ENCODE peak calls at places on chromosomes 13 and 19, in five cellular contexts. M is adrenal gland, O is Peyer's patch, C is body of pancreas, A is breast epithelium. P is an unnamed sample.

GRCh38 chr13:43266953-43267615 is 243.7 kb downstream of the DNAJC15 start:
- DNase-seq in M (no peak), O (no peak), C (no peak), A (no peak), P (no peak)

GRCh38 chr13:27830010-27830409 is 37.7 kb downstream of the GSX1 start:
- DNase-seq in M (peak; percentile 43), O (peak; percentile 50), C (peak; percentile 59), A (no peak), P (peak; percentile 40)

GRCh38 chr13:100156786-100157185 is 67.9 kb downstream of the PCCA start:
- DNase-seq in M (no peak), O (no peak), C (no peak), A (no peak), P (no peak)

GRCh38 chr19:3252650-3253049 is 28.2 kb downstream of the CELF5 start:
- DNase-seq in M (no peak), O (no peak), C (no peak), A (no peak), P (no peak)

GRCh38 chr19:11111771-11112144 is 22.5 kb downstream of the LDLR start:
- DNase-seq in M (no peak), O (no peak), C (peak; percentile 18), A (no peak), P (no peak)

GRCh38 chr13:97223711-97224461 is 1.8 kb downstream of the MBNL2 start:
- DNase-seq in M (peak; percentile 73), O (peak; percentile 62), C (peak; percentile 87), A (peak; percentile 83), P (peak; percentile 59)

GRCh38 chr19:42024622-42025111 is 30.6 kb upstream of the ATP1A3 start:
- DNase-seq in M (no peak), O (no peak), C (peak; percentile 31), A (peak; percentile 24), P (no peak)

GRCh38 chr13:26163812-26164211 is 58.3 kb downstream of the RNF6 start:
- DNase-seq in M (no peak), O (no peak), C (no peak), A (no peak), P (no peak)

GRCh38 chr19:48553676-48554384 is 1.9 kb downstream of the SULT2B1 start:
- DNase-seq in M (peak; percentile 87), O (no peak), C (peak; percentile 62), A (no peak), P (no peak)

GRCh38 chr13:50990540-50991506 is 81.2 kb downstream of the RNASEH2B start:
- DNase-seq in M (peak; percentile 39), O (no peak), C (peak; percentile 23), A (no peak), P (peak; percentile 55)

GRCh38 chr19:56639217-56639616 is 3.7 kb upstream of the SMIM17 start:
- DNase-seq in M (no peak), O (no peak), C (no peak), A (no peak), P (no peak)

GRCh38 chr19:30293051-30293785 is 79.0 kb upstream of the ZNF536 start:
- DNase-seq in M (no peak), O (no peak), C (no peak), A (no peak), P (no peak)

GRCh38 chr13:37481005-37481857 is 117.3 kb downstream of the POSTN start:
- DNase-seq in M (no peak), O (no peak), C (no peak), A (no peak), P (no peak)

GRCh38 chr19:13788991-13789390 is 6.3 kb upstream of the ZSWIM4 start:
- DNase-seq in M (no peak), O (peak; percentile 66), C (peak; percentile 45), A (peak; percentile 59), P (no peak)

DNA sequence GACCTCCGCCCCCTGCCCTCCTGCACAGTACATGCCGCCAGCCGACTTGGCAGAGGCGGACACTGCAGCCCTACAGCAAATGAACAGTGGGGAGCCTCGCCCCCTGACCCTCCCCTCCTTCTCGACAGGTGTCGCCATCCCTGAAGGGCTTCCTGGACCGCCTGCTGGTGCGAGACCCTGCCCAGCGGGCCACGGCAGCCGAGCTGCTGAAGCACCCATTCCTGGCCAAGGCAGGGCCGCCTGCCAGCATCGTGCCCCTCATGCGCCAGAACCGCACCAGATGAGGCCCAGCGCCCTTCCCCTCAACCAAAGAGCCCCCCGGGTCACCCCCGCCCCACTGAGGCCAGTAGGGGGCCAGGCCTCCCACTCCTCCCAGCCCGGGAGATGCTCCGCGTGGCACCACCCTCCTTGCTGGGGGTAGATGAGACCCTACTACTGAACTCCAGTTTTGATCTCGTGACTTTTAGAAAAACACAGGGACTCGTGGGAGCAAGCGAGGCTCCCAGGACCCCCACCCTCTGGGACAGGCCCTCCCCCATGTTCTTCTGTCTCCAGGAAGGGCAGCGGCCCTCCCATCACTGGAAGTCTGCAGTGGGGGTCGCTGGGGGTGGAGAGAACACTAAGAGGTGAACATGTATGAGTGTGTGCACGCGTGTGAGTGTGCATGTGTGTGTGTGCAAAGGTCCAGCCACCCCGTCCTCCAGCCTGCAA is 18.3 kb upstream of the NCCRP1 start:
- DNase-seq in M (no peak), O (no peak), C (no peak), A (no peak), P (no peak)
- TF ChIP-seq POLR2A in M (no peak), O (no peak), C (no peak), A (no peak), P (no peak)

GRCh38 chr13:91359566-91359965 is 12.1 kb downstream of the MIR17HG start:
- DNase-seq in M (no peak), O (no peak), C (no peak), A (no peak), P (no peak)
- TF ChIP-seq POLR2A in M (no peak), O (no peak), C (no peak), A (no peak), P (no peak)

GRCh38 chr19:50838239-50838638 is 4.9 kb upstream of the KLK15 start:
- DNase-seq in M (no peak), O (no peak), C (no peak), A (no peak), P (no peak)

GRCh38 chr19:50837300-50837699 is 3.9 kb upstream of the KLK15 start:
- DNase-seq in M (no peak), O (no peak), C (no peak), A (no peak), P (no peak)

GRCh38 chr19:50835103-50835784 is 1.9 kb upstream of the KLK15 start:
- DNase-seq in M (no peak), O (no peak), C (peak; percentile 51), A (no peak), P (no peak)

GRCh38 chr19:50835785-50836542 is 2.6 kb upstream of the KLK15 start:
- DNase-seq in M (peak; percentile 91), O (peak; percentile 66), C (peak; percentile 90), A (peak; percentile 35), P (peak; percentile 83)

GRCh38 chr19:50836543-50837195 is 3.3 kb upstream of the KLK15 start:
- DNase-seq in M (peak; percentile 48), O (no peak), C (no peak), A (no peak), P (no peak)
- TF ChIP-seq POLR2A in M (no peak), O (no peak), C (no peak), A (no peak), P (no peak)

GRCh38 chr19:18518639-18519038 is 3.2 kb downstream of the ELL start:
- DNase-seq in M (no peak), O (no peak), C (no peak), A (no peak), P (no peak)

GRCh38 chr19:18520848-18521691 is 800 bp downstream of the ELL start:
- DNase-seq in M (peak; percentile 54), O (peak; percentile 71), C (peak; percentile 47), A (no peak), P (peak; percentile 73)

GRCh38 chr19:18521692-18522123 is at the start of gene ELL:
- DNase-seq in M (no peak), O (no peak), C (no peak), A (no peak), P (no peak)

GRCh38 chr19:18522124-18522861 is 423 bp upstream of the ELL start:
- DNase-seq in M (peak; percentile 100), O (peak; percentile 100), C (peak; percentile 100), A (peak; percentile 100), P (peak; percentile 100)

GRCh38 chr19:18519962-18520847 is 1.7 kb downstream of the ELL start:
- DNase-seq in M (peak; percentile 75), O (peak; percentile 70), C (peak; percentile 89), A (peak; percentile 87), P (peak; percentile 71)
- TF ChIP-seq POLR2A in M (no peak), O (peak; percentile 69), C (no peak), A (no peak), P (no peak)

DNA sequence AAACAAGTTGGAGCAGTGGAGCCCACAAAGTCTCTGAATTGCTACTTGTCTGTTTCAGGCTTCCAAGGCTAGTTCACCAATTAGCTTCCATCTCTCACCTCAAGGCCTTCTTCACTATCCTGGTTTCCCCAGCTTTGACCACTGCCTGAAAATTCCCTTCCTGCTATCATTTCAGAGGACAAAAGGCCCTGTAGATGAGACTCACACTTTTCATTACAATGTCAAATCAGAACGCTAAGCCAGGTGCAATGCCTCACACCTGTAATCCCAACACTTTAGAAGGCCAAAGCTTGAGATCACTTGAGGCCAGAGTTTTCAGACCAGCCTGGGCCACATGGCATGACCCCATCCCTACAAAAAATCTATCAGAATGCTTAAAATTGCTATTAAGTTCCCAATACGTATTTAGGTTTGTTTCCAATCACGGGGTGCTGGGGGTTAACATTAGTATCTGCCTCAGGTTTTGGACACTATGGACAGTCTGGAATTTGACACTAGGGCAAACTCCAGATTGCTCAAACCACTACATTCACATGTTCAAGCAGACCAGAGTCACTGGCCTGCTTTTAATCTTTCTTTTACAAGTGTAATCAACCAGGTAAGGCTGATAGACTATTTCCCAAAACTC is 5.5 kb downstream of the TPT1 start:
- DNase-seq in M (no peak), O (no peak), C (no peak), A (no peak), P (no peak)
- TF ChIP-seq POLR2A in M (no peak), O (no peak), C (no peak), A (no peak), P (no peak)

GRCh38 chr19:751501-752341 is 809 bp downstream of the MISP start:
- DNase-seq in M (no peak), O (no peak), C (peak; percentile 13), A (no peak), P (no peak)
- TF ChIP-seq POLR2A in M (no peak), O (peak; percentile 86), C (no peak), A (no peak), P (no peak)

GRCh38 chr19:6424939-6425731 is 524 bp upstream of the KHSRP start:
- DNase-seq in M (peak; percentile 100), O (peak; percentile 98), C (peak; percentile 100), A (peak; percentile 100), P (peak; percentile 100)
- TF ChIP-seq POLR2A in M (no peak), O (no peak), C (no peak), A (no peak), P (no peak)

DNA sequence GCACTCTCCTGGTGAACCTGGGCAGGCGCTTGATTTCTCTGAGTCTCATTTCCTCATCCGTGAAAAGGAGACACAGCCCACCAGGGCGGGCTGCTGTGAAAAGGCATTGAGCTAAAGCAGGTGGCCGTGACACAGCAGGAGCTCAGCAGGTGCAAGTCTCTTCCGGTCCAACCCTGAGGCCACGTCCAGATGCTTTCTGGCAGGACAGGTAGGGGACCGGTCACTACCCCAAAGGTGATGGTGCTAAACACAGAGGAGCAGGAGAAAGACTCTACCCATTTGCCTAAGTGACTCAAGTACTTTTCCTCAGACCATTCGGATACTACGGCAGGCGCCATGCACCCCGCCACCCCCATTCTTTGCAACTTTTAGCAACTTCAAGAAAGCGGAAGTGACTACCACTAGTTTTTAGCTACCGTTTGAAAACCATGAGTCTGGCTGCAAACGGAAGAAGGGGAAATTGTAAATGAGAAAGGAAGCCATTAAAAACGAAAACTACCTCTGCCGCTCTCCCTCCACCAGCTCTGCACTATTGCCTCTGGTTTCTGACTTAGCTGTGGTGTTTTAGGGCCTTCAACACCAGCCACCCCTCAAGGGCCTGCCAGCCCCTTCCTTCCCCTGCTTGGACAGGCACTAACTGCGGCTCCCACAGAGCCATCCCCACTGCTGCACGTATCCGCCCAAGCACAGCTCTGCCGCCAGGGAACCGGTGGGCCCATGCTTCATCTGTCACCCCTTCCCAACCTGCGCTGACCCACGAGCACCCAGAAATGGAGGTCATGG is 4.8 kb downstream of the PPP6R1 start:
- DNase-seq in M (peak; percentile 29), O (peak; percentile 90), C (peak; percentile 21), A (no peak), P (no peak)
- TF ChIP-seq POLR2A in M (no peak), O (no peak), C (no peak), A (no peak), P (no peak)

P was measured in ovary.